ENCODE peak calls at places on chromosome 13, in four cellular contexts. L is left colon, W is T-helper 17 cell, S is tibial artery. P is an unnamed sample.

GRCh38 chr13:100269837-100270236 is 180.9 kb downstream of the PCCA start:
- DNase-seq in L (peak; percentile 39), S (peak; percentile 73), W (no peak), P (peak; percentile 71)

GRCh38 chr13:92719868-92720267 is 506.7 kb upstream of the GPC6 start:
- DNase-seq in S (no peak), L (no peak), W (no peak), P (no peak)

GRCh38 chr13:93180376-93180966 is 46.1 kb upstream of the GPC6 start:
- DNase-seq in S (no peak), L (no peak), W (no peak), P (no peak)

GRCh38 chr13:48977973-48978372 is 2.3 kb downstream of the FNDC3A start:
- DNase-seq in W (no peak), L (no peak), S (no peak), P (no peak)

GRCh38 chr13:100773429-100773828 is 98.8 kb upstream of the TMTC4 start:
- DNase-seq in S (no peak), W (no peak), L (no peak), P (no peak)

GRCh38 chr13:73844986-73845385 is 289.2 kb downstream of the KLF12 start:
- DNase-seq in S (no peak), W (no peak), L (no peak), P (no peak)

GRCh38 chr13:22336460-22336859 is 665.6 kb downstream of the FGF9 start:
- DNase-seq in L (no peak), W (no peak), S (no peak), P (no peak)

GRCh38 chr13:90641884-90642283 is 705.6 kb upstream of the MIR17HG start:
- DNase-seq in L (no peak), S (no peak), W (no peak), P (no peak)

GRCh38 chr13:24540236-24541126 is 27.9 kb upstream of the PARP4 start:
- DNase-seq in L (no peak), S (no peak), W (no peak), P (peak; percentile 73)

P was measured in left lung.